ENCODE peak calls at places on chromosome 7, in eight cellular contexts. D is PC-3, X is BE2C, U is heart right ventricle, V is testis, G is adrenal gland, K is fibroblast of lung, Q is tibial artery. O is an unnamed sample. For H3K4me1, the result is how much of the 10 kb centered on the place peaks cover.

GRCh38 chr7:116588225-116588624 is 63.4 kb downstream of the CAV1 start:
- DNase-seq in Q (no peak), X (no peak), K (peak), G (no peak), V (no peak), D (peak), U (peak), O (no peak)

GRCh38 chr7:155418304-155418703 is 39.6 kb upstream of the EN2 start:
- DNase-seq in X (no peak), U (no peak), K (no peak), D (no peak), Q (no peak), V (no peak), G (no peak), O (no peak)

GRCh38 chr7:128203047-128203491 is 38.0 kb upstream of the LEP start:
- DNase-seq in V (peak), G (no peak), U (no peak), K (no peak), X (no peak), D (no peak), Q (no peak), O (no peak)

GRCh38 chr7:27156508-27156898 is at the start of gene HOXA7:
- DNase-seq in G (peak), K (no peak), X (peak), V (peak), Q (peak), D (no peak), U (no peak), O (peak)

GRCh38 chr7:47331179-47331565 is 250.7 kb downstream of the TNS3 start:
- DNase-seq in Q (no peak), G (no peak), K (no peak), X (no peak), D (no peak), U (no peak), V (no peak), O (no peak)

GRCh38 chr7:158957921-158958471 is 101.6 kb downstream of the DYNC2I1 start:
- DNase-seq in X (no peak), V (peak), U (no peak), K (no peak), G (no peak), Q (no peak), D (peak), O (peak)

GRCh38 chr7:149620961-149621360 is 123.4 kb upstream of the ZNF746 start:
- DNase-seq in K (no peak), U (no peak), V (no peak), G (no peak), X (no peak), Q (no peak), D (no peak), O (no peak)

GRCh38 chr7:108684629-108685028 is 115.0 kb downstream of the DNAJB9 start:
- DNase-seq in U (no peak), V (no peak), Q (no peak), K (peak), X (no peak), D (peak), G (no peak), O (no peak)

GRCh38 chr7:31251441-31251840 is 89.1 kb downstream of the NEUROD6 start:
- DNase-seq in X (no peak), Q (no peak), U (no peak), D (peak), K (no peak), G (no peak), V (no peak), O (no peak)

GRCh38 chr7:121167971-121168370 is 160.8 kb upstream of the WNT16 start:
- DNase-seq in U (no peak), X (no peak), G (no peak), K (peak), D (no peak), V (no peak), Q (no peak), O (no peak)

GRCh38 chr7:107594961-107595737 is 15.1 kb downstream of the BCAP29 start:
- DNase-seq in D (peak), X (no peak), V (no peak), K (peak), G (no peak), Q (no peak), U (peak), O (no peak)

GRCh38 chr7:41698114-41698513 is 4.8 kb downstream of the INHBA start:
- DNase-seq in D (peak), Q (no peak), V (no peak), U (no peak), G (no peak), X (no peak), K (no peak), O (no peak)

GRCh38 chr7:75722381-75722780 is 16.4 kb downstream of the HIP1 start:
- DNase-seq in X (no peak), U (no peak), Q (no peak), K (no peak), D (no peak), V (no peak), G (no peak), O (no peak)

GRCh38 chr7:96067321-96067720 is 254.6 kb downstream of the SLC25A13 start:
- DNase-seq in X (no peak), D (peak), G (no peak), V (no peak), Q (no peak), U (no peak), K (no peak), O (no peak)

GRCh38 chr7:144854839-144855424 is 19.1 kb upstream of the TPK1 start:
- DNase-seq in D (peak), Q (no peak), X (no peak), G (no peak), K (peak), U (no peak), V (no peak), O (no peak)

GRCh38 chr7:22627136-22627535 is 99.9 kb upstream of the IL6 start:
- DNase-seq in V (no peak), U (no peak), G (no peak), K (peak), Q (no peak), X (no peak), D (no peak), O (no peak)

GRCh38 chr7:55066479-55066878 is 47.7 kb downstream of the EGFR start:
- DNase-seq in U (no peak), X (no peak), D (no peak), K (peak), V (no peak), G (no peak), Q (no peak), O (no peak)

GRCh38 chr7:21013765-21014502 is 227.2 kb upstream of the SP8 start:
- DNase-seq in Q (no peak), X (no peak), K (no peak), U (no peak), G (no peak), D (peak), V (no peak), O (no peak)

GRCh38 chr7:128031901-128032604 is 816 bp upstream of the LRRC4 start:
- DNase-seq in D (no peak), X (peak), V (peak), K (peak), G (peak), Q (no peak), U (peak), O (peak)

GRCh38 chr7:92740713-92741126 is 95.7 kb downstream of the CDK6 start:
- DNase-seq in Q (no peak), V (no peak), U (no peak), D (peak), G (no peak), X (no peak), K (peak), O (no peak)
- H3K4me1 ChIP-seq in Q (under half), V (under half), U (under half), D (under half), G (under half), X (under half), K (under half), O (under half)

GRCh38 chr7:1395211-1396070 is 63.8 kb downstream of the MICALL2 start:
- DNase-seq in X (no peak), G (no peak), Q (no peak), U (no peak), V (no peak), K (no peak), D (no peak), O (no peak)

GRCh38 chr7:1396195-1396594 is 63.1 kb downstream of the MICALL2 start:
- DNase-seq in V (no peak), Q (no peak), G (no peak), K (no peak), D (no peak), U (no peak), X (no peak), O (no peak)

GRCh38 chr7:1392556-1392955 is 66.7 kb downstream of the MICALL2 start:
- DNase-seq in K (no peak), Q (no peak), U (no peak), X (no peak), V (no peak), D (no peak), G (no peak), O (no peak)

GRCh38 chr7:1393421-1393820 is 65.8 kb downstream of the MICALL2 start:
- DNase-seq in Q (no peak), K (no peak), G (no peak), X (no peak), V (no peak), D (no peak), U (no peak), O (no peak)

DNA sequence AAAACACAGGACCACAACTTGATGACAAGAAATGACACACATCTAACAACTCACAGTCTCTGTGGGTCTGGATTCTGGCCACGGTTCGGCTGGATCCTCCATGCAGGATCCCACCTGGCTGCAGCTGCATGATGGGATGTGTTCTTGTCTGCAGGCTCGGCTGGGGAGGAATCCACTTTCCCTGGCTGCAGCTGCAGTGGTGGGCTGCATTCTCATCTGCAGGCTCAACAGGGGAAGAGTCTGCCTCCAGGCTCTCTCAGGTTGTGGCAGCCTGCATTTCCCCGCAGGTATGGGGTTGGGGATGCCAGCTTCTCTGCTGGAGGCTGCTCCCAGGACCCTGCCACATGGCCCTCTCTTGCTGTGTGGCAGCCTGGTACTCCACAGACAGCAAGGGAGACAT is 64.9 kb downstream of the MICALL2 start:
- DNase-seq in U (no peak), G (no peak), Q (no peak), K (no peak), V (no peak), X (no peak), D (no peak), O (no peak)
- TF ChIP-seq CTCF in U (no peak), G (no peak), Q (no peak), K (no peak), V (no peak), X (no peak), D (no peak), O (no peak)

DNA sequence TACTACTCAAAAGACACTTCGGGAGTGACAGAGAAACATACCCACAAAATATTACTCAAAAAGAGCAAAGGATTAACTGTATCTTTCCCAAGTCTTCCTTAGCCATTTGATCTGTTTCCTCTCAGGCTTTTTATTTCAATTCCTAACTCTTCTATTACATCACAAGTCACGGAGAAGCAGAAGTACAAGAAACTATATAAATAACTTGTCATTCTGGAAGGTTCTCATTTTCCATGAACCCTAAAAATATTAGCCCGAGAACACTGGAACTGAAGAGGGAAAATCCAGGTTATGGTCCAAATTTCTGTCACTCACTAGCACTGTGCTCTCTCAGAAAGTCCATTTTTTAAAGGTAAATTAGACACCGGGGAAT is 98.0 kb downstream of the GRB10 start:
- DNase-seq in Q (no peak), V (no peak), U (no peak), D (no peak), G (no peak), X (no peak), K (no peak), O (no peak)
- H3K4me1 ChIP-seq in Q (under half), V (under half), U (half or more), D (under half), G (under half), X (under half), K (under half), O (under half)

GRCh38 chr7:2607122-2607912 is 24.5 kb upstream of the TTYH3 start:
- DNase-seq in G (no peak), U (peak), Q (peak), K (no peak), X (no peak), V (no peak), D (no peak), O (no peak)

GRCh38 chr7:2607913-2608899 is 23.6 kb upstream of the TTYH3 start:
- DNase-seq in K (no peak), U (no peak), V (no peak), X (no peak), Q (no peak), D (no peak), G (no peak), O (no peak)

GRCh38 chr7:2610898-2611297 is 20.9 kb upstream of the TTYH3 start:
- DNase-seq in D (no peak), X (no peak), K (no peak), U (no peak), Q (no peak), V (no peak), G (no peak), O (no peak)

GRCh38 chr7:2610466-2610865 is 21.3 kb upstream of the TTYH3 start:
- DNase-seq in X (no peak), K (no peak), Q (no peak), G (no peak), U (no peak), V (no peak), D (no peak), O (no peak)

GRCh38 chr7:2609001-2609411 is 22.8 kb upstream of the TTYH3 start:
- DNase-seq in V (no peak), U (no peak), Q (no peak), D (peak), G (no peak), K (no peak), X (no peak), O (no peak)
- TF ChIP-seq CTCF in V (no peak), U (peak), Q (no peak), D (peak), G (peak), K (peak), X (peak), O (no peak)

DNA sequence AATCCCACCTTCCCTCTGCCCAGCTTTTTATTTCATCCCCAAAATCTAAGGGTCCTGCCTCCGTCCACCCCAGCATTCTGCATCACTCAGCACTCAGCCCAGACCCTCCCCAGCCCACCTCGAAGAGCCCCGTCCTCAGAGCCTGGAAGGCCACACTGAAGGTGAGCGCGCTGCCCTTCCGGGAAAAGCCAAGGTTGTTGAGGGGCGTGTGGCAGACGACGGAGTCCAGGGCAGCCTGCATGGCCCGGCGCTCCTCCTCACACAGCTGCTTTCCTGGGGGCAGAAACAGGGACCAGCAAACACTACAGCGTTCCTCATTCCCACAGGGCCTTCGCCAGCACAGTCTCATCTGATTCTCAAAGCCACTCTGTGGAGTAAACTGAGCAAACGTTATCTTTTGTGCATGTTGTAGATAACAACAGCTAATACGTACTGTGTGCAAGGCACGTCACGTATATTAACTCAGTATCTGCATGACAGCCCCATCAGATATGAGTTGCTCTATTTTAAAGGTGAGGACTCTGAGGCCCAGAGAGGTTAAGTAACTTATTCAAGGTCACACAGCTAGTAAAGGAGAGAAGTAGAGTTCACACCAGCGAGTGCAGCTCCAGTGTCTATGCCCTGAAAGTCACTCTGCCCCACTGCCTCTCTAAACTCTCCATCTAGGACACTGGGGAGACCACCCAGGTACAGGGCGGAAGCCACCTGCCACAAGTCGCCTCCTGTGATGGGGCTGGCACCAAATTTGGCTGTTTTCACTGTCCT is 2.8 kb downstream of the TRAPPC14 start:
- DNase-seq in Q (no peak), V (no peak), K (no peak), D (no peak), X (no peak), U (no peak), G (no peak), O (no peak)
- H3K4me1 ChIP-seq in Q (under half), V (under half), K (under half), D (under half), X (under half), U (under half), G (under half), O (under half)

DNA sequence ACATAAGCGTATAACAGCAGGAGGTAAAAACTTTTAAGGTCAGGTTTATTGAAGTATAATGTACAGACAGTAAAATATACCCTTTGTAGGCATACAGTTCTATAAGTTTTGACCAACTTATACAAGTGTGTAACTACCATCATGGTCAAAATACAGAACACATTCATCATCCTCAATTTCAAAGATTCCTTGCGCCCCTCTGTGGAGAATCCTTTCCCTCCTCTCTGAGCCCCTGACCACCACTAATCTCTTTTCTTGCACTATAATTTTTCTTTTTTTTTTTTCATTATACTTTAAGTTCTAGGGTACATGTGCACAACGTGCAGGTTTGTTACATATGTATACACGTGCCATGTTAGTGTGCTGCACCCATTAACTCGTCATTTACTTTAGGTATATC is 58.1 kb upstream of the CTTNBP2 start:
- DNase-seq in K (no peak), G (no peak), Q (no peak), D (no peak), X (no peak), U (no peak), V (no peak), O (no peak)
- TF ChIP-seq CTCF in K (no peak), G (no peak), Q (no peak), D (no peak), X (peak), U (no peak), V (no peak), O (no peak)

GRCh38 chr7:140314571-140315480 is 83.5 kb downstream of the SLC37A3 start:
- DNase-seq in U (no peak), X (no peak), V (no peak), D (no peak), Q (no peak), G (no peak), K (peak), O (no peak)

GRCh38 chr7:140315498-140316164 is 82.7 kb downstream of the SLC37A3 start:
- DNase-seq in X (no peak), G (no peak), D (no peak), K (no peak), U (no peak), Q (no peak), V (no peak), O (no peak)

GRCh38 chr7:140312141-140312846 is 86.0 kb downstream of the SLC37A3 start:
- DNase-seq in G (no peak), Q (no peak), D (no peak), K (no peak), U (no peak), V (no peak), X (no peak), O (no peak)

GRCh38 chr7:140308060-140308459 is 90.3 kb downstream of the SLC37A3 start:
- DNase-seq in K (no peak), Q (no peak), V (no peak), G (no peak), X (no peak), U (no peak), D (no peak), O (no peak)

GRCh38 chr7:140310337-140311002 is 87.9 kb downstream of the SLC37A3 start:
- DNase-seq in Q (no peak), D (peak), V (no peak), U (no peak), K (no peak), X (no peak), G (no peak), O (no peak)
- H3K4me1 ChIP-seq in Q (under half), D (under half), V (under half), U (under half), K (under half), X (under half), G (under half), O (under half)

GRCh38 chr7:36794689-36795088 is 70.4 kb upstream of the AOAH start:
- DNase-seq in U (no peak), K (no peak), Q (no peak), D (no peak), X (peak), G (no peak), V (peak), O (no peak)

GRCh38 chr7:36790280-36790679 is 66.0 kb upstream of the AOAH start:
- DNase-seq in K (no peak), U (no peak), Q (no peak), D (no peak), X (no peak), V (no peak), G (no peak), O (no peak)

GRCh38 chr7:36788814-36789470 is 64.6 kb upstream of the AOAH start:
- DNase-seq in X (no peak), Q (no peak), U (no peak), V (no peak), D (no peak), K (no peak), G (no peak), O (no peak)

GRCh38 chr7:36795451-36796021 is 71.2 kb upstream of the AOAH start:
- DNase-seq in Q (no peak), X (no peak), V (no peak), D (peak), G (no peak), U (no peak), K (peak), O (no peak)

GRCh38 chr7:36792421-36792820 is 68.1 kb upstream of the AOAH start:
- DNase-seq in K (no peak), V (no peak), G (no peak), U (no peak), Q (no peak), X (no peak), D (no peak), O (no peak)
- TF ChIP-seq CTCF in K (no peak), V (no peak), G (no peak), U (no peak), Q (no peak), X (no peak), D (no peak), O (no peak)

DNA sequence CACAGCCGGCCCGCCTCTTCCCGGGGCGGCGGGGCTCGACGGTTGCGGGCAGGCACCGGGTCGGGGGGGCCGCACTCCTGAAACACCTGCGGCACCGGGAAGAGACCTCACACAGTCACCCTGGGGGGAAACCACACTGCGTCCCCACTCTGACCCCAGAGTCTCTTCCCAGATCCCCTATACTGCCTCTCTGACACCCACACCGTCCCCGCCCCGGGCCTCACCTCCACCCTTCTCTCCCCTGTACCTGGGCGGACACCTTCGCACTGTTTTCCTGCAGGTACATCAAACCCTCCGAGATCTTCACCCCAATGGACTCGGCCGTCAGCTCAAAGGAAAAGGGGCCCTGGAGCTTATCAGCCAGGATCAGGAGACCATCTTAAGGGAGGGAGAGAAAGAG is 3.4 kb upstream of the GAL3ST4 start:
- DNase-seq in X (no peak), Q (no peak), U (no peak), V (no peak), G (no peak), K (no peak), D (no peak), O (no peak)
- H3K4me1 ChIP-seq in X (under half), Q (under half), U (under half), V (under half), G (under half), K (under half), D (under half), O (under half)

O was measured in stomach.